ENCODE peak calls at places on chromosomes 3 and 15, in four cellular contexts. O is RPMI8226, J is GM19239, V is suprapubic skin. G is an unnamed sample.

GRCh38 chr3:190807719-190808375 is 54.6 kb downstream of the GMNC start:
- DNase-seq in O (no peak), J (no peak), V (no peak), G (no peak)

GRCh38 chr15:64746356-64746755 is 29.0 kb downstream of the RBPMS2 start:
- DNase-seq in O (no peak), J (no peak), V (no peak), G (no peak)

GRCh38 chr15:69557340-69558137 is 104.9 kb downstream of the RPLP1 start:
- DNase-seq in O (no peak), J (no peak), V (no peak), G (no peak)

GRCh38 chr15:88982304-88982945 is 69.2 kb upstream of the MFGE8 start:
- DNase-seq in O (peak), J (no peak), V (no peak), G (peak)

GRCh38 chr15:91133511-91133910 is 33.5 kb downstream of the SV2B start:
- DNase-seq in O (no peak), J (no peak), V (no peak), G (no peak)

GRCh38 chr15:61383421-61383820 is 154.3 kb upstream of the RORA start:
- DNase-seq in O (no peak), J (no peak), V (no peak), G (no peak)

GRCh38 chr3:120497318-120497717 is 46.5 kb upstream of the FSTL1 start:
- DNase-seq in O (no peak), J (no peak), V (no peak), G (no peak)

GRCh38 chr15:31214864-31215489 is 111.7 kb upstream of the KLF13 start:
- DNase-seq in O (no peak), J (no peak), V (peak), G (no peak)

GRCh38 chr3:32934150-32934742 is 17.2 kb upstream of the CCR4 start:
- DNase-seq in O (peak), J (peak), V (no peak), G (no peak)

GRCh38 chr3:54836876-54837275 is 91.0 kb downstream of the LRTM1 start:
- DNase-seq in O (no peak), J (no peak), V (no peak), G (no peak)

GRCh38 chr3:189593581-189593980 is 37.6 kb upstream of the TP63 start:
- DNase-seq in O (no peak), J (no peak), V (no peak), G (no peak)

GRCh38 chr3:46325645-46326300 is 28.1 kb upstream of the CCR2 start:
- DNase-seq in O (peak), J (no peak), V (no peak), G (no peak)

GRCh38 chr15:89129123-89129815 is 41.0 kb downstream of the ABHD2 start:
- DNase-seq in O (peak), J (peak), V (no peak), G (no peak)

GRCh38 chr3:172591876-172592771 is 68.9 kb upstream of the TNFSF10 start:
- DNase-seq in O (no peak), J (peak), V (no peak), G (peak)

GRCh38 chr3:134643150-134643675 is 7.6 kb downstream of the KY start:
- DNase-seq in O (no peak), J (no peak), V (peak), G (no peak)

GRCh38 chr3:156788846-156789245 is 37.3 kb upstream of the LEKR1 start:
- DNase-seq in O (no peak), J (no peak), V (no peak), G (no peak)

G was measured in GM12878.